ENCODE peak calls at places on chromosomes 1 and 21, in seven cellular contexts. O, U, T, A, F, Q and H are unnamed samples.

GRCh38 chr21:43355196-43355924 is 71.6 kb downstream of the SIK1 start:
- DNase-seq in F (no peak), A (no peak), U (no peak), T (no peak), O (no peak), Q (no peak), H (no peak)

GRCh38 chr21:26127918-26128317 is 42.7 kb downstream of the APP start:
- DNase-seq in Q (no peak), U (no peak), F (no peak), O (no peak), A (no peak), T (no peak), H (no peak)

GRCh38 chr1:213623862-213624261 is 363.9 kb upstream of the PROX1 start:
- DNase-seq in T (no peak), F (no peak), O (no peak), U (no peak), Q (no peak), A (no peak), H (no peak)

GRCh38 chr1:21331752-21332480 is 41.7 kb upstream of the ECE1 start:
- DNase-seq in A (no peak), T (no peak), U (peak), Q (no peak), F (no peak), O (no peak), H (no peak)

GRCh38 chr1:167460836-167461235 is 57.5 kb downstream of the CD247 start:
- DNase-seq in O (no peak), A (no peak), F (no peak), U (no peak), Q (no peak), T (no peak), H (no peak)

GRCh38 chr1:204196068-204196795 is at the start of gene KISS1:
- DNase-seq in T (no peak), O (no peak), A (no peak), U (no peak), F (no peak), Q (no peak), H (no peak)

GRCh38 chr1:12697406-12697805 is 18.5 kb upstream of the AADACL3 start:
- DNase-seq in O (no peak), A (no peak), F (no peak), Q (no peak), T (no peak), U (no peak), H (no peak)

GRCh38 chr1:200960948-200961340 is 62.6 kb downstream of the KIF21B start:
- DNase-seq in T (no peak), A (no peak), Q (no peak), O (no peak), U (no peak), F (no peak), H (no peak)

GRCh38 chr1:26284597-26285351 is 4.9 kb downstream of the SH3BGRL3 start:
- DNase-seq in F (no peak), A (peak), Q (peak), T (peak), U (peak), O (peak), H (peak)

GRCh38 chr1:75797606-75798216 is 1.0 kb downstream of the MSH4 start:
- DNase-seq in Q (no peak), F (no peak), T (no peak), U (no peak), O (no peak), A (peak), H (no peak)

GRCh38 chr1:205976708-205977107 is 26.5 kb downstream of the RAB7B start:
- DNase-seq in O (peak), T (no peak), U (no peak), F (no peak), Q (no peak), A (no peak), H (peak)

GRCh38 chr1:190634134-190634533 is 156.5 kb upstream of the BRINP3 start:
- DNase-seq in F (no peak), O (no peak), T (no peak), A (no peak), U (no peak), Q (no peak), H (no peak)

GRCh38 chr21:17636711-17637110 is 24.0 kb upstream of the BTG3 start:
- DNase-seq in Q (no peak), T (no peak), A (no peak), U (no peak), O (no peak), F (no peak), H (no peak)

GRCh38 chr1:99546432-99547416 is 99.2 kb upstream of the PALMD start:
- DNase-seq in O (no peak), U (no peak), A (no peak), T (no peak), Q (no peak), F (no peak), H (no peak)

GRCh38 chr1:35715568-35716002 is 3.1 kb downstream of the C1orf216 start:
- DNase-seq in Q (peak), O (peak), F (peak), T (peak), A (peak), U (peak), H (peak)

GRCh38 chr1:6385673-6386191 is 7.8 kb downstream of the ACOT7 start:
- DNase-seq in Q (peak), A (no peak), F (no peak), O (peak), T (peak), U (no peak), H (no peak)

GRCh38 chr1:162690672-162691434 is 58.6 kb downstream of the DDR2 start:
- DNase-seq in O (peak), Q (no peak), T (peak), F (no peak), A (peak), U (no peak), H (no peak)

GRCh38 chr1:167121375-167122120 is 27.7 kb downstream of the STYXL2 start:
- DNase-seq in Q (peak), F (no peak), U (no peak), T (peak), A (no peak), O (peak), H (no peak)

GRCh38 chr1:211469938-211470529 is 21.9 kb downstream of the RD3 start:
- DNase-seq in F (no peak), Q (peak), O (peak), T (peak), U (peak), A (peak), H (peak)

GRCh38 chr21:28776251-28776650 is 216.4 kb downstream of the LTN1 start:
- DNase-seq in U (no peak), O (no peak), A (no peak), F (no peak), T (no peak), Q (no peak), H (no peak)

GRCh38 chr21:43819511-43820405 is 30.4 kb downstream of the RRP1 start:
- DNase-seq in O (no peak), Q (no peak), U (no peak), T (no peak), A (no peak), F (no peak), H (no peak)

GRCh38 chr1:161367684-161368398 is at the start of gene CFAP126:
- DNase-seq in A (peak), U (peak), O (peak), F (peak), T (peak), Q (no peak), H (peak)

GRCh38 chr1:192238421-192238820 is 78.4 kb upstream of the RGS21 start:
- DNase-seq in F (no peak), T (no peak), O (no peak), A (no peak), Q (no peak), U (no peak), H (no peak)

GRCh38 chr1:99964806-99965205 is 5.0 kb upstream of the SLC35A3 start:
- DNase-seq in O (no peak), A (no peak), Q (no peak), F (no peak), U (peak), T (no peak), H (peak)

GRCh38 chr1:151537112-151537511 is 3.0 kb upstream of the TUFT1 start:
- DNase-seq in Q (no peak), U (no peak), T (no peak), O (no peak), F (no peak), A (peak), H (no peak)

GRCh38 chr1:244012232-244012631 is 38.9 kb upstream of the ZBTB18 start:
- DNase-seq in Q (no peak), U (no peak), O (no peak), A (no peak), F (no peak), T (no peak), H (no peak)

GRCh38 chr1:229984992-229985985 is 81.7 kb upstream of the GALNT2 start:
- DNase-seq in U (no peak), T (no peak), A (no peak), Q (no peak), O (no peak), F (no peak), H (no peak)

GRCh38 chr1:226814751-226815496 is 55.5 kb upstream of the PSEN2 start:
- DNase-seq in Q (no peak), T (peak), U (no peak), F (no peak), A (no peak), O (no peak), H (no peak)

GRCh38 chr1:194268839-194269238 is 1082.4 kb upstream of the B3GALT2 start:
- DNase-seq in F (no peak), A (no peak), T (no peak), Q (no peak), U (no peak), O (no peak), H (no peak)

GRCh38 chr1:43284065-43284464 is 1.3 kb downstream of the C1orf210 start:
- DNase-seq in F (no peak), A (no peak), O (peak), Q (no peak), U (no peak), T (no peak), H (no peak)

GRCh38 chr1:17932164-17932563 is 175.4 kb upstream of the IGSF21 start:
- DNase-seq in U (no peak), Q (no peak), O (no peak), T (no peak), A (no peak), F (no peak), H (no peak)

GRCh38 chr1:44154665-44155064 is 13.2 kb upstream of the KLF18 start:
- DNase-seq in O (no peak), T (peak), A (no peak), Q (no peak), F (no peak), U (no peak), H (peak)

GRCh38 chr1:226751687-226752086 is 12.6 kb upstream of the ITPKB start:
- DNase-seq in O (no peak), Q (no peak), A (no peak), U (no peak), T (no peak), F (no peak), H (no peak)

GRCh38 chr1:209870151-209870831 is 42.5 kb downstream of the UTP25 start:
- DNase-seq in Q (no peak), U (no peak), F (no peak), T (no peak), A (no peak), O (no peak), H (no peak)

DNA sequence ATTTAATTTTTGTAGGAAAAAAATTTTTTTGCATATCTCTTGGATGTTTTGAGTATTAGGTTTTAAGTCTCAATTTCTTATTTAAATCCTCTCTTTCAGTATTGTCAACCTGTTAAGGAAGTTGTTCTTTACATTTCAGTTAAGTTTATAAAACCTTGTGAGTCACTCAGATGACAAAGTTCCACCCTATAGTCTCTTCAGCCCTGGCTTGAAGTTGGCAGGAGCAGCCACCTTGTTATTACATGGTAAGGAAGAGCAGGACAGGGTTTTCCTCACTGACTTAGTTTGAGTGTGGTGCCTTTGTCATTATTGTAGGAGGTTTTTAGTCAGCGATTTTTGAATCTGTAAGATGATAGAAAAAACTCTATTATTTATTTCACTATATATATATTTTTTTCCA is 2143.9 kb downstream of the MRPL39 start:
- DNase-seq in O (no peak), F (no peak), T (no peak), U (no peak), A (no peak), Q (no peak), H (no peak)
- TF ChIP-seq SP1 in O (no peak), F (no peak), T (no peak), U (no peak), A (no peak), Q (no peak), H (no peak)

GRCh38 chr1:47571952-47572351 is 134.1 kb downstream of the FOXD2 start:
- DNase-seq in U (no peak), O (no peak), F (no peak), T (no peak), Q (no peak), A (no peak), H (no peak)

GRCh38 chr1:47568763-47569162 is 130.9 kb downstream of the FOXD2 start:
- DNase-seq in T (no peak), F (no peak), O (no peak), U (no peak), Q (no peak), A (no peak), H (no peak)

GRCh38 chr1:47569261-47569660 is 131.4 kb downstream of the FOXD2 start:
- DNase-seq in Q (no peak), A (no peak), F (no peak), O (no peak), T (no peak), U (no peak), H (no peak)

GRCh38 chr1:47571161-47571560 is 133.3 kb downstream of the FOXD2 start:
- DNase-seq in Q (no peak), A (no peak), F (no peak), T (no peak), O (no peak), U (no peak), H (no peak)

DNA sequence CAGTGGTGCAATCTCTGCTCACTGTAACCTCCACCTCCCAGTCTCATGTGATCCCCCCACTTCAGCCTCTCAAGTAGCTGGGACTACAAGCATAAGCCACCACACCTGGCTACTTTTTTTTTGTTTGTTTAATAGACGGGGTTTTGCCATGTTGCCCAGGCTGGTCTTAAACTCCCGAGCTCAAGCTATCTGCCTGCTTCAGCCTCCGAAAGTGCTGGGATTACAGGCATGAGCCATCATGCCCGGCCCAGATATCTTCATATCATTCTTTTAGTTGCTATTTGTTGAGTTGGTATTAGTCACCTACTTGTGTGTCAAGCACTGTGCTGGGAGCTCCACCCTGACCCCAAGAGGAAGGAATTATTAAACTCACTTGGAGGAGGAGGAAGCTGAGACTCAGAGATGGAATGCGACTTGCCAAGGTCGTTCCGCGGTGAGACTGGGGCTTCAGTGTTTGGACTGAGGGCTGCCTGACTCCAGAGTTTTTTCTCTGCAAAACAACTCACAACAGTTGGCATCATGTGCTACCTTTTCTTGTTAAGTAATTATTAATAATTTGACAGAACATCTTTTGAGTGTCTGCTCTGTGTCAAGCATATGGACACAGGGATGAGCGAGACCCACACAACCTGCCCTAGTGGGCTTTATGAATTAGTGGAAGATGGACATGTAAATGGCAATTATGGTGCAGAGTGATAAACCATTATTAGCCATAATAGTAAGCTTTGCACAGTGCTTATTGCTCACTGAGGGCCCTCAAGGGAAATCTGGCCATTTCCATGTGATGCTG is 132.0 kb downstream of the FOXD2 start:
- DNase-seq in Q (no peak), U (peak), T (peak), F (no peak), O (peak), A (peak), H (peak)
- TF ChIP-seq SP1 in Q (no peak), U (no peak), T (peak), F (no peak), O (no peak), A (no peak), H (no peak)

GRCh38 chr21:21952566-21952965 is 954.4 kb downstream of the NCAM2 start:
- DNase-seq in A (no peak), O (no peak), U (no peak), Q (no peak), F (no peak), T (no peak), H (no peak)
- TF ChIP-seq SP1 in A (no peak), O (no peak), U (no peak), Q (no peak), F (no peak), T (no peak), H (no peak)

GRCh38 chr1:30779294-30780071 is 21.9 kb upstream of the LAPTM5 start:
- DNase-seq in Q (peak), O (peak), T (peak), A (peak), F (no peak), U (peak), H (peak)

GRCh38 chr1:30777060-30777905 is 19.7 kb upstream of the LAPTM5 start:
- DNase-seq in F (no peak), T (no peak), A (peak), U (no peak), Q (no peak), O (no peak), H (no peak)

GRCh38 chr1:30778979-30779293 is 21.4 kb upstream of the LAPTM5 start:
- DNase-seq in U (no peak), F (no peak), O (no peak), T (no peak), A (peak), Q (no peak), H (no peak)

GRCh38 chr1:30777906-30778155 is 20.3 kb upstream of the LAPTM5 start:
- DNase-seq in U (no peak), F (no peak), T (no peak), A (peak), O (no peak), Q (no peak), H (no peak)

GRCh38 chr1:30778156-30778978 is 20.8 kb upstream of the LAPTM5 start:
- DNase-seq in A (peak), U (peak), O (no peak), T (no peak), F (no peak), Q (no peak), H (no peak)
- TF ChIP-seq SP1 in A (peak), U (no peak), O (no peak), T (no peak), F (peak), Q (no peak), H (no peak)

GRCh38 chr1:154351363-154352068 is 26.2 kb downstream of the ATP8B2 start:
- DNase-seq in A (no peak), F (no peak), T (no peak), Q (no peak), U (no peak), O (no peak), H (peak)

GRCh38 chr1:154353460-154353904 is 28.2 kb downstream of the ATP8B2 start:
- DNase-seq in O (no peak), T (peak), U (peak), F (peak), Q (no peak), A (peak), H (peak)

GRCh38 chr1:154352245-154352580 is 26.9 kb downstream of the ATP8B2 start:
- DNase-seq in T (no peak), Q (no peak), O (no peak), U (no peak), F (no peak), A (no peak), H (no peak)

GRCh38 chr1:154353966-154354365 is 28.6 kb downstream of the ATP8B2 start:
- DNase-seq in O (no peak), A (no peak), T (no peak), F (no peak), U (peak), Q (no peak), H (no peak)

DNA sequence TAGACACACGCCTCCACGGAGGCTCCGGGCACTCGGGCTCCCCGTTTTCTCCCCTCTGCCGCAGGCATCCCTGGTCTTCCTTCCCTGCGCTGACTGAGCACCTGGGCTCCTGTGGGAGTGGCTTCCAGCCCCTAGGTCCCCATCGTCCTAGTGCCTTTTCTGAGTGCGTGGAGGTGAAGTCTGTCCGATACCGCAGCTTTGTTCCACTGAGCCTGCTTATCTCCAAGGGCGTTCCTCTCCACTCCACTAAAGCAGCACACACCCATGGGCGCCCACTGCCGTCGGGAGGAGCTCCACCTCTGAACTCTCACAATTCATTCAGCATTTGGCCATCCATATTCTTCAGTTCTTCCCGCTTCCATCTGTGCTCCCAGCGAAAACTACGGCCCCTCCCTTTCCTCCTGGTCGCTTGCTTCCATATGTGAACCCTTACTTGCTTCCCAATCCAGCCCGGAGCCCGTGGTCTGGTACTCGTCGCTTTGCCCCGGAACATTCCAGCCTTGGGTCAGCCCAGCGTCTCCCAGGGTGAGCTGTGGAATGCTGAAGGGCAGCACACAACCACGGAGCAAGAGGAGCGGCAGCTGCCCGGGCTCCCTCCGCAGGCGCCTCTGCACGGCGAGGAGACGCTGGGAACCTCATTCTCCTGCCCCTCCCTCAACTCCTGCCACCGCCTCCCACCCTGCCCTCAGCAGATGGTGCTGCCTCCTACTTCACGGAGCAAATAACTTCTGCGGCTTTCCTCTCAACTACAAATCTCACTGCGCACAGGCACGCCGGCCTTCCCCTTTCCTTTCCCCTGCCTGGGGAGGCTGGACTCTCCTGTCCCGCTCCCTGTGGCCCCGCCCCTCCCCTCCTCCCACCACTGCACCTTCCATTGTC is 27.5 kb downstream of the ATP8B2 start:
- DNase-seq in T (no peak), F (no peak), U (no peak), Q (peak), A (peak), O (peak), H (no peak)
- TF ChIP-seq SP1 in T (no peak), F (no peak), U (no peak), Q (no peak), A (no peak), O (peak), H (peak)